ENCODE peak calls at places on chromosomes 6 and 20, in ten cellular contexts. One of them, this sample, is unnamed.

GRCh38 chr20:14845199-14846160 is 508.1 kb upstream of the FLRT3 start:
- DNase-seq in mammary epithelial cell: peak; percentile 94
- DNase-seq in fibroblast of lung: no peak
- DNase-seq in neuronal stem cell: no peak
- DNase-seq in PC-3: peak; percentile 95
- DNase-seq in K562: no peak
- DNase-seq in H9: no peak
- DNase-seq in HCT116: no peak
- DNase-seq in neural progenitor cell: no peak
- DNase-seq in GM23248: peak; percentile 5
- DNase-seq in this sample: no peak

GRCh38 chr6:5697508-5697907 is 309.2 kb downstream of the NRN1 start:
- DNase-seq in mammary epithelial cell: peak; percentile 41
- DNase-seq in fibroblast of lung: no peak
- DNase-seq in neuronal stem cell: no peak
- DNase-seq in PC-3: no peak
- DNase-seq in K562: no peak
- DNase-seq in H9: no peak
- DNase-seq in HCT116: no peak
- DNase-seq in neural progenitor cell: no peak
- DNase-seq in GM23248: no peak
- DNase-seq in this sample: no peak

GRCh38 chr6:53926505-53926904 is 131.7 kb downstream of the LRRC1 start:
- DNase-seq in mammary epithelial cell: peak; percentile 40
- DNase-seq in fibroblast of lung: no peak
- DNase-seq in neuronal stem cell: no peak
- DNase-seq in PC-3: peak; percentile 73
- DNase-seq in K562: no peak
- DNase-seq in H9: no peak
- DNase-seq in HCT116: peak; percentile 21
- DNase-seq in neural progenitor cell: no peak
- DNase-seq in GM23248: peak; percentile 43
- DNase-seq in this sample: no peak

GRCh38 chr6:66851930-66852329 is 1144.9 kb upstream of the EYS start:
- DNase-seq in mammary epithelial cell: no peak
- DNase-seq in fibroblast of lung: peak; percentile 56
- DNase-seq in neuronal stem cell: no peak
- DNase-seq in PC-3: no peak
- DNase-seq in K562: no peak
- DNase-seq in H9: no peak
- DNase-seq in HCT116: no peak
- DNase-seq in neural progenitor cell: no peak
- DNase-seq in GM23248: no peak
- DNase-seq in this sample: no peak

GRCh38 chr20:63361507-63362425 is 617 bp upstream of the CHRNA4 start:
- DNase-seq in mammary epithelial cell: no peak
- DNase-seq in fibroblast of lung: no peak
- DNase-seq in neuronal stem cell: no peak
- DNase-seq in PC-3: no peak
- DNase-seq in K562: no peak
- DNase-seq in H9: peak; percentile 67
- DNase-seq in HCT116: no peak
- DNase-seq in neural progenitor cell: peak; percentile 60
- DNase-seq in GM23248: peak; percentile 18
- DNase-seq in this sample: no peak

GRCh38 chr6:33490621-33491020 is 36.2 kb downstream of the ZBTB9 start:
- DNase-seq in mammary epithelial cell: no peak
- DNase-seq in fibroblast of lung: no peak
- DNase-seq in neuronal stem cell: no peak
- DNase-seq in PC-3: no peak
- DNase-seq in K562: no peak
- DNase-seq in H9: peak; percentile 47
- DNase-seq in HCT116: no peak
- DNase-seq in neural progenitor cell: no peak
- DNase-seq in GM23248: no peak
- DNase-seq in this sample: no peak

GRCh38 chr20:46688151-46689081 is 828 bp downstream of the TP53RK start:
- DNase-seq in mammary epithelial cell: no peak
- DNase-seq in fibroblast of lung: peak; percentile 64
- DNase-seq in neuronal stem cell: no peak
- DNase-seq in PC-3: peak; percentile 34
- DNase-seq in K562: no peak
- DNase-seq in H9: no peak
- DNase-seq in HCT116: no peak
- DNase-seq in neural progenitor cell: no peak
- DNase-seq in GM23248: peak; percentile 76
- DNase-seq in this sample: peak; percentile 58

GRCh38 chr20:41693136-41693979 is 75.2 kb upstream of the CHD6 start:
- DNase-seq in mammary epithelial cell: peak; percentile 73
- DNase-seq in fibroblast of lung: peak; percentile 94
- DNase-seq in neuronal stem cell: peak; percentile 85
- DNase-seq in PC-3: peak; percentile 91
- DNase-seq in K562: peak; percentile 66
- DNase-seq in H9: peak; percentile 85
- DNase-seq in HCT116: peak; percentile 90
- DNase-seq in neural progenitor cell: peak; percentile 91
- DNase-seq in GM23248: peak; percentile 93
- DNase-seq in this sample: peak; percentile 96

GRCh38 chr6:79894939-79895338 is 52.4 kb downstream of the ELOVL4 start:
- DNase-seq in mammary epithelial cell: peak; percentile 58
- DNase-seq in fibroblast of lung: peak; percentile 22
- DNase-seq in neuronal stem cell: no peak
- DNase-seq in PC-3: peak; percentile 59
- DNase-seq in K562: no peak
- DNase-seq in H9: no peak
- DNase-seq in HCT116: no peak
- DNase-seq in neural progenitor cell: no peak
- DNase-seq in GM23248: peak; percentile 45
- DNase-seq in this sample: no peak

DNA sequence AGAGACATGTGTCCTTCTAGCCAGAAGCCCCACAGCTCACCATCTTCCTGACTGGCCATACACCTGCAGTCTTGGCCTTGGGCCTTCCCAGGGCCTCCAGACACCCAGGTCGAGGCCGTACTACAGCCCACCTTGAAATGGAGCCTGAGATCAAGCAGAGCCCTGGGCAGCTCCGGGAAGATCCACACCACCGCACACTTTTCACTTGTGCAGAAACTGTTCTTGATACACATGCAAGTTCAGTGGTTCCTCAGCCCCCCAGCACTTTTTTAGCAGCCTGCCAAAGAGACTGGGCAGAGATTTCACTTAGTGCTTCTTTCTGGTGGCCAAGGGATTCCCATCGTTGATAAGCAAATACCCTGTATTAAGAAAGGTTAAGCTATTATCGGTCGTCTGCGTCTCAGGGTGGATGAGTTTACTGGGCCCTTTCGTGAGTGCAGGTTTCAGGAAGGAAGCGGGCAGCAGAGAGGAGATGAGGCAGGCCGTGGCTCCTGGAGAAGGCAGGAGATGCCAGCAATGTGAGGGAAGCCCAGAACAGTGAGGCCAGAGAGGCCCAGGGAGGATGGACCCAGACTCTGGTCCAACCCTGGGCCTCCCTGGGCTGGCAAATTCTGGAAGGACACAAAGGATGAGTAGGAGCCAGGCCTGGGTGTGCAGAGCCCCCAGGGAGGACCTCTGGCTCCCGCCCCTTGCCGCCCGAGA is 11.3 kb downstream of the TFEB start:
- DNase-seq in mammary epithelial cell: no peak
- DNase-seq in fibroblast of lung: no peak
- DNase-seq in neuronal stem cell: no peak
- DNase-seq in PC-3: no peak
- DNase-seq in K562: no peak
- DNase-seq in H9: no peak
- DNase-seq in HCT116: no peak
- DNase-seq in neural progenitor cell: no peak
- DNase-seq in GM23248: no peak
- DNase-seq in this sample: peak; percentile 90
- H3K9ac ChIP-seq in mammary epithelial cell: no peak overlapping the region
- H3K9ac ChIP-seq in fibroblast of lung: no peak overlapping the region
- H3K9ac ChIP-seq in neuronal stem cell: peak overlapping the region; percentile 30
- H3K9ac ChIP-seq in PC-3: no peak overlapping the region
- H3K9ac ChIP-seq in K562: peak overlapping the region; percentile 64
- H3K9ac ChIP-seq in H9: no peak overlapping the region
- H3K9ac ChIP-seq in HCT116: no peak overlapping the region
- H3K9ac ChIP-seq in neural progenitor cell: no peak overlapping the region
- H3K9ac ChIP-seq in GM23248: peak overlapping the region; percentile 26
- H3K9ac ChIP-seq in this sample: peak overlapping the region; percentile 94

GRCh38 chr6:56246941-56247653 is at the start of gene COL21A1:
- DNase-seq in mammary epithelial cell: no peak
- DNase-seq in fibroblast of lung: peak; percentile 45
- DNase-seq in neuronal stem cell: peak; percentile 52
- DNase-seq in PC-3: peak; percentile 61
- DNase-seq in K562: no peak
- DNase-seq in H9: peak; percentile 95
- DNase-seq in HCT116: no peak
- DNase-seq in neural progenitor cell: peak; percentile 89
- DNase-seq in GM23248: peak; percentile 53
- DNase-seq in this sample: no peak
- H2AFZ ChIP-seq in mammary epithelial cell: peak within 1 kb of the TSS; percentile 77
- H2AFZ ChIP-seq in fibroblast of lung: peak within 1 kb of the TSS; percentile 67
- H2AFZ ChIP-seq in neuronal stem cell: peak within 1 kb of the TSS; percentile 73
- H2AFZ ChIP-seq in PC-3: peak within 1 kb of the TSS; percentile 92
- H2AFZ ChIP-seq in K562: no peak within 1 kb of the TSS
- H2AFZ ChIP-seq in H9: peak within 1 kb of the TSS; percentile 79
- H2AFZ ChIP-seq in HCT116: peak within 1 kb of the TSS; percentile 17
- H2AFZ ChIP-seq in neural progenitor cell: peak within 1 kb of the TSS; percentile 99
- H2AFZ ChIP-seq in GM23248: peak within 1 kb of the TSS; percentile 65
- H2AFZ ChIP-seq in this sample: no peak within 1 kb of the TSS

DNA sequence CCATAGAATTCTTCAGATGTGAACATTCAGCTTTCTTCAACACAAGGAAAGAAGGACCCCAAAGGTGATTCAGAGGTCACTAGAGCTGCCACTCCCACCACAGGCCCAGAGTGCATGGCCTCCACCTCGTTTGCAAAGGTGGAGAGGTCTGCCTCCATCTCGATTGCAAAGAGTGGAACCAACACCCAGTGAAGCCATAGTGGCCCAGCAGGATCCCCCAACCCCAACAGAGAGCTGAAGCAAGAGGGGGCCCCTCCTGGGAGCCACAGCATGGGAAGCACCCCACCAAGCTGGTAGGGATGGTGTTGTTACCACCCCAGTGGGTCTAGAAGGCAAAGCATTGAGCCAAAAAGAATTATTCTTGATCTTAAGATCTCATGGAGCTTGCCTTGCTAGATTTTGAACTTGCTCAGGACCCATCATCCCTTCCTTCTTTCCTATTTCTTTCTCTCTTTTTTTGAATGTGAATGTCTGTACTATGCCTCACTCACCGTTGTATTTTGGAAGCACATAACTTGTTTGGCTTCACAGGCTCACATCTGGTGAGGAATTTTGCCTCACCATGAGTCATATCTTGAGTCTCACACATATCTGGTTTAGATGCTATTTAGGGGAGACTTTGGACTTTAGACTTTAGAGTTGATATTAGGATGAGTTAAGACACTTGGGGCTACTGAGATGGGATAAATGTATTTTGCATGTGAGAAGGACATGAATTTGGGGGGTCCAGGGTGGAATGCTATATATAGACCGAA is 119.2 kb downstream of the ANKRD60 start:
- DNase-seq in mammary epithelial cell: peak; percentile 84
- DNase-seq in fibroblast of lung: peak; percentile 67
- DNase-seq in neuronal stem cell: no peak
- DNase-seq in PC-3: peak; percentile 96
- DNase-seq in K562: no peak
- DNase-seq in H9: peak; percentile 4
- DNase-seq in HCT116: no peak
- DNase-seq in neural progenitor cell: no peak
- DNase-seq in GM23248: peak; percentile 91
- DNase-seq in this sample: no peak
- H3K9ac ChIP-seq in mammary epithelial cell: no peak overlapping the region
- H3K9ac ChIP-seq in fibroblast of lung: no peak overlapping the region
- H3K9ac ChIP-seq in neuronal stem cell: no peak overlapping the region
- H3K9ac ChIP-seq in PC-3: no peak overlapping the region
- H3K9ac ChIP-seq in K562: no peak overlapping the region
- H3K9ac ChIP-seq in H9: no peak overlapping the region
- H3K9ac ChIP-seq in HCT116: no peak overlapping the region
- H3K9ac ChIP-seq in neural progenitor cell: no peak overlapping the region
- H3K9ac ChIP-seq in GM23248: no peak overlapping the region
- H3K9ac ChIP-seq in this sample: no peak overlapping the region

DNA sequence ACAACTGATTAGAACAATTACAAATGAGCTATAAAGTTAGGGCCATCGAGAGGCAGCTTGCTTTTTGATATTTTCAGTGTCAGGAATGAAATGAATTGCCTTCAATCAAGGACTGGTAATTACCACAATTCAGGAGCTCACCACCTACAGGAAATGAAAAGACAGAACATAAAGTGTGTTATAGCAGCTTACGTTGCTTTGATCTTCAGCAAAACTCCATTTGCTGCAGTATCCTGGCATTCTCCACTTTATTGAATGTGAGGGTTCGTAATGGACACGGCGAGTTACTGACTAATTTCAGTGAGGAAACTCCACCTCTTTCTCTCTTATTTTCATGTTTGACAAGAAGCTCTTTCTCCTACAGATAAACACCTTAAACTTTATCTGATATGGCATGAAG is 440.0 kb upstream of the HSF2 start:
- DNase-seq in mammary epithelial cell: no peak
- DNase-seq in fibroblast of lung: no peak
- DNase-seq in neuronal stem cell: no peak
- DNase-seq in PC-3: no peak
- DNase-seq in K562: no peak
- DNase-seq in H9: no peak
- DNase-seq in HCT116: no peak
- DNase-seq in neural progenitor cell: no peak
- DNase-seq in GM23248: no peak
- DNase-seq in this sample: no peak
- H2AFZ ChIP-seq in mammary epithelial cell: no peak overlapping the region
- H2AFZ ChIP-seq in fibroblast of lung: peak overlapping the region; percentile 12
- H2AFZ ChIP-seq in neuronal stem cell: peak overlapping the region; percentile 18
- H2AFZ ChIP-seq in PC-3: peak overlapping the region; percentile 48
- H2AFZ ChIP-seq in K562: no peak overlapping the region
- H2AFZ ChIP-seq in H9: no peak overlapping the region
- H2AFZ ChIP-seq in HCT116: peak overlapping the region; percentile 67
- H2AFZ ChIP-seq in neural progenitor cell: peak overlapping the region; percentile 97
- H2AFZ ChIP-seq in GM23248: peak overlapping the region; percentile 43
- H2AFZ ChIP-seq in this sample: no peak overlapping the region

GRCh38 chr6:161444464-161444863 is 170.6 kb upstream of the AGPAT4 start:
- DNase-seq in mammary epithelial cell: no peak
- DNase-seq in fibroblast of lung: peak; percentile 66
- DNase-seq in neuronal stem cell: no peak
- DNase-seq in PC-3: no peak
- DNase-seq in K562: peak; percentile 45
- DNase-seq in H9: peak; percentile 49
- DNase-seq in HCT116: no peak
- DNase-seq in neural progenitor cell: peak; percentile 55
- DNase-seq in GM23248: peak; percentile 75
- DNase-seq in this sample: peak; percentile 70
- H3K9ac ChIP-seq in mammary epithelial cell: no peak overlapping the region
- H3K9ac ChIP-seq in fibroblast of lung: no peak overlapping the region
- H3K9ac ChIP-seq in neuronal stem cell: no peak overlapping the region
- H3K9ac ChIP-seq in PC-3: no peak overlapping the region
- H3K9ac ChIP-seq in K562: no peak overlapping the region
- H3K9ac ChIP-seq in H9: no peak overlapping the region
- H3K9ac ChIP-seq in HCT116: no peak overlapping the region
- H3K9ac ChIP-seq in neural progenitor cell: no peak overlapping the region
- H3K9ac ChIP-seq in GM23248: peak overlapping the region; percentile 60
- H3K9ac ChIP-seq in this sample: no peak overlapping the region

GRCh38 chr6:27474172-27474465 is 1.2 kb upstream of the ZNF184 start:
- DNase-seq in mammary epithelial cell: no peak
- DNase-seq in fibroblast of lung: no peak
- DNase-seq in neuronal stem cell: no peak
- DNase-seq in PC-3: no peak
- DNase-seq in K562: no peak
- DNase-seq in H9: no peak
- DNase-seq in HCT116: no peak
- DNase-seq in neural progenitor cell: no peak
- DNase-seq in GM23248: no peak
- DNase-seq in this sample: no peak
- H2AFZ ChIP-seq in mammary epithelial cell: no peak overlapping the region
- H2AFZ ChIP-seq in fibroblast of lung: no peak overlapping the region
- H2AFZ ChIP-seq in neuronal stem cell: no peak overlapping the region
- H2AFZ ChIP-seq in PC-3: no peak overlapping the region
- H2AFZ ChIP-seq in K562: no peak overlapping the region
- H2AFZ ChIP-seq in H9: no peak overlapping the region
- H2AFZ ChIP-seq in HCT116: no peak overlapping the region
- H2AFZ ChIP-seq in neural progenitor cell: no peak overlapping the region
- H2AFZ ChIP-seq in GM23248: peak overlapping the region; percentile 94
- H2AFZ ChIP-seq in this sample: no peak overlapping the region

This sample was measured in Karpas-422.